ENCODE peak calls at places on chromosome 11, in four cellular contexts. R is PC-9, A is WTC11, Q is kidney epithelial cell. L is an unnamed sample.

GRCh38 chr11:117144477-117145392 is 648 bp downstream of the PAFAH1B2 start:
- DNase-seq in R (peak; percentile 54), A (peak; percentile 38), Q (no peak), L (peak; percentile 79)

GRCh38 chr11:86625981-86626380 is 46.4 kb downstream of the ME3 start:
- DNase-seq in R (no peak), A (no peak), Q (no peak), L (no peak)

GRCh38 chr11:70050243-70050642 is 27.9 kb upstream of the ANO1 start:
- DNase-seq in R (no peak), A (no peak), Q (no peak), L (no peak)

GRCh38 chr11:116192509-116193206 is 580.1 kb downstream of the BUD13 start:
- DNase-seq in R (no peak), A (no peak), Q (no peak), L (no peak)

GRCh38 chr11:17972987-17973386 is 39.9 kb downstream of the SERGEF start:
- DNase-seq in R (peak; percentile 21), A (peak; percentile 79), Q (peak; percentile 38), L (peak; percentile 35)

GRCh38 chr11:73411031-73411430 is 34.8 kb downstream of the RELT start:
- DNase-seq in R (no peak), A (no peak), Q (no peak), L (no peak)

GRCh38 chr11:106424111-106424510 is 346.6 kb downstream of the AASDHPPT start:
- DNase-seq in R (peak; percentile 6), A (no peak), Q (peak; percentile 56), L (peak; percentile 98)

GRCh38 chr11:60992842-60993409 is 21.4 kb downstream of the CD6 start:
- DNase-seq in R (no peak), A (no peak), Q (no peak), L (no peak)

GRCh38 chr11:123775274-123775673 is 21.0 kb upstream of the OR6X1 start:
- DNase-seq in R (no peak), A (peak; percentile 21), Q (no peak), L (no peak)

DNA sequence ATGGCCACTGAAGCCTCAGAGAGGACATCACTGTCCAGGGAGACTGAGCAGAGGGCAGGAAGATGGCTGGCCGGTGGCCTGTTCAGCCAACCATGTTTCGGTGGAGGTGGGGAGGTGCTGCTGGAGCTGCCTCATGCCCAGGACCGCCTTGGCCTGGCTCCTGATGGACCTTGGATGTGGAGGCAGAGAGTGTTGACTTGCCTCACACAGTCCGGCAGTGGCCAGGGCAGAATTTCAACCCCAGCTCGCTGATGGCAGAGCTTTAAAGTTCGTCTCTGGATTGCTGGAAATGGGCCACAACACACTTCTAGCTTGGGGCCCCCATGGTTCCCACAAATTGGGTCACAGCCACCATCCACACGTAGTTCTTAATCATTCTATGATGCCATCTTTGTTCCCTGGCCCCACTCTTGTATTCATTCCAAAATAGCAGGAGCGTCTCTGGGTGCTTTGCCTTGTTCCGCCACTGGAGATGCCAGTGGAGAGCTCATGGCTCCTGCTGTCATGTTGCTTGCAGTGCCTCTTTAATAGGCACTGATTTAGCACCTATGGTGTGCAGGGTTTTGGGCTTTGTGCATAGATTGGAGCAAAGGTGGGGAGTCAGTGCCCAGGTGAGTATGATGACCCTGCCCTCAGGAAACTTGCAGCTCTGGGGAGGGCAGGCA is 5.6 kb downstream of the MAPK8IP1 start:
- DNase-seq in R (no peak), A (no peak), Q (no peak), L (no peak)
- TF ChIP-seq CTCF in R (no peak), A (no peak), Q (no peak), L (no peak)

GRCh38 chr11:11787305-11788066 is 54.3 kb upstream of the USP47 start:
- DNase-seq in R (peak; percentile 41), A (peak; percentile 79), Q (no peak), L (peak; percentile 85)
- TF ChIP-seq CTCF in R (peak; percentile 79), A (peak; percentile 81), Q (peak; percentile 72), L (peak; percentile 91)

GRCh38 chr11:11849127-11849746 is 7.5 kb downstream of the USP47 start:
- DNase-seq in R (peak; percentile 36), A (peak; percentile 44), Q (no peak), L (peak; percentile 75)
- TF ChIP-seq CTCF in R (peak; percentile 71), A (peak; percentile 23), Q (peak; percentile 83), L (peak; percentile 79)

GRCh38 chr11:42620796-42621195 is 691.0 kb upstream of the API5 start:
- DNase-seq in R (no peak), A (no peak), Q (no peak), L (peak; percentile 51)

GRCh38 chr11:42631223-42631843 is 680.5 kb upstream of the API5 start:
- DNase-seq in R (no peak), A (no peak), Q (peak; percentile 54), L (peak; percentile 65)

GRCh38 chr11:42625757-42626156 is 686.0 kb upstream of the API5 start:
- DNase-seq in R (no peak), A (no peak), Q (no peak), L (no peak)
- TF ChIP-seq CTCF in R (no peak), A (no peak), Q (no peak), L (no peak)

DNA sequence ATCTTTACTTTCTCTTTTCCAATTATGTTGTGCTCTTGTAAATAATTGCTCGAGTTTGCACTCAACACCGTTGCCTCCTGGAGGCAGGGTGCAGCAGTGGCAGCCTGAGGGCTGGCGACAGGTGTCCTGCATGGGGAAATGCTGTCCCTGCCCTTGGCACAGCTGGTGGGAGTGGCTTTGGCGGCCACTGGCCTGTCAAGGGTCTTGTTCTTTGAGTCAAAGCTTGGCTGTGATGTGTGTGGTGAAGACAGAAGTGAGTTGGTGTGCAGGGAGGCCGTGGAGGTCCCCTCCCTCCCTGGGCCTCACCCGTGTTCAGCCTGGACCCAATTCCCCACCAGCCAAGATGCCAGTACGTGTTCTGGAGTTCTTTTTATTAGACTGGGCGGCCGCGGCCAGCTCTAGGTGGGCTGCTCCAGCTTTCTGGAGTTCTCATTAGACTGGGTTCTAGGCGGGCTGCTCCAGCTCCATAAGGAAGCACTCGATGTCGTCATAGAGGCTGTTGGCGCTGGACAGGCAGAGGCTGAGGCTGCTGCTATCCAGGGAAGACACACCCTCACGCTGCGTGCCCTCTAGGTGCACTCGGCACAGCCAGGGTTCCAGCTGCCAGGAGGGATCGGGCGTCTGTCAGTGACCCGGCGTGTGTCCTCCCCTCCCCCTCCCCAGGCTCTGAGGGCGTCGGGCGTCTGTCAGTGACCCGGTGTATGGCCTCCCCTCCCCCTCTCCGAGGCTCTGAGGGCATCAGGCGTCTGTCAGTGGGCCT is 3.4 kb downstream of the IRF7 start:
- DNase-seq in R (peak; percentile 31), A (no peak), Q (no peak), L (peak; percentile 53)
- TF ChIP-seq CTCF in R (no peak), A (no peak), Q (peak; percentile 31), L (peak; percentile 47)

GRCh38 chr11:33735426-33736147 is 636 bp downstream of the CD59 start:
- DNase-seq in R (no peak), A (peak; percentile 31), Q (no peak), L (no peak)
- TF ChIP-seq CTCF in R (peak; percentile 7), A (no peak), Q (no peak), L (no peak)

GRCh38 chr11:88208742-88209141 is 33.5 kb upstream of the RAB38 start:
- DNase-seq in R (no peak), A (no peak), Q (no peak), L (no peak)
- TF ChIP-seq CTCF in R (no peak), A (no peak), Q (no peak), L (no peak)

DNA sequence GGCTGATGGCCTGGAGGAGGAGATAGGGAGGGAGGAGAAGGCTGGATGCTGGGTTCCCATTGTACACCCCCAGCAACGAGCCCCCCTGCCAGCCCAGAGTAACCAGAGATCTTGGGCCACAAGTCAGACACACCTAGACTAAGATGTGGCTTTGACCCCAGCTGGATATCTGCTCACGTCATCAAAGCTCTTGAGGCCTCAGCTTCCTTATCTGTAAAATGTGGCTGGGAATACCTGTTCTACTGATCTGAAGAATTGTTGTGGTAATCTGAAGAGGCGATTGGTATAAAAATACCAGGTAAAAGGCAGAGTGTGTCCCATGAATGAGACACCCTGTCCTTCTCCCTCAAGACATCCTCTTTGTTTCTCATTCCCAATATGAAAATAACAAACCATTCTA is 280.0 kb downstream of the ST3GAL4 start:
- DNase-seq in R (no peak), A (no peak), Q (no peak), L (no peak)
- TF ChIP-seq CTCF in R (no peak), A (no peak), Q (no peak), L (no peak)

DNA sequence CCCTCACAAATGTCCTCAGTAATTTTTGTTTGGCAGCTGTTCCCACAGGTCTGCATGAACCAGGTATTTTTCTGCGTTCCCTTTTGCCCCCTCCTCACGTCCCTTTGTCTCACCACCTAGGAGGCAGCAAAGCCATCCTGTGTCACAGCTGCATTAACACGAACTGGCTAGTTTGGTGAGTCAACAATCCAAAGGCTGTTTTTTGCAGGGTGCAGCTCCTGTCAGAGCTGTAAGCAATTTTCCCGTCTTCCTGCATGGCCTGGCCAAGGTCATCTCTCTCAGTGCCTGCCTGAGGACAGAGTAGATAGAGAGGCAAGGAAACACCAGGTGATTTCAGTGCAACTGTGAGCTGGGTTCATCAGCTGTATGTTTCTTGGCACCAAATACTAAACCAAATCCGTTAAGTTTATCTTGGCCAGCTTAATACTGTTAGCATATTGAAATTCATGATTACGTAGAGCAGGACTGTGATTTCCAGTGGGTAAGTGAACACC is 20.6 kb upstream of the VSIG10L2 start:
- DNase-seq in R (no peak), A (no peak), Q (no peak), L (peak; percentile 26)
- TF ChIP-seq CTCF in R (no peak), A (no peak), Q (no peak), L (no peak)